ENCODE peak calls at places on chromosomes 7 and 10, in five cellular contexts. One of them, this sample, is unnamed.

GRCh38 chr10:19651549-19651948 is 164.7 kb upstream of the PLXDC2 start:
- DNase-seq in SK-N-SH: no peak
- DNase-seq in K562: no peak
- DNase-seq in GM12878: no peak
- DNase-seq in H1: no peak
- DNase-seq in this sample: no peak

GRCh38 chr10:52390388-52390787 is 76.3 kb downstream of the DKK1 start:
- DNase-seq in SK-N-SH: no peak
- DNase-seq in K562: no peak
- DNase-seq in GM12878: no peak
- DNase-seq in H1: no peak
- DNase-seq in this sample: no peak

GRCh38 chr10:4840151-4840550 is 14.1 kb downstream of the AKR1E2 start:
- DNase-seq in SK-N-SH: no peak
- DNase-seq in K562: no peak
- DNase-seq in GM12878: no peak
- DNase-seq in H1: no peak
- DNase-seq in this sample: no peak

GRCh38 chr7:124764847-124765400 is 668 bp downstream of the GPR37 start:
- DNase-seq in SK-N-SH: peak; percentile 74
- DNase-seq in K562: no peak
- DNase-seq in GM12878: no peak
- DNase-seq in H1: peak; percentile 75
- DNase-seq in this sample: no peak

GRCh38 chr10:52268790-52269189 is 45.3 kb upstream of the DKK1 start:
- DNase-seq in SK-N-SH: no peak
- DNase-seq in K562: no peak
- DNase-seq in GM12878: no peak
- DNase-seq in H1: no peak
- DNase-seq in this sample: no peak

GRCh38 chr10:93074137-93074596 is 474 bp downstream of the CYP26A1 start:
- DNase-seq in SK-N-SH: peak; percentile 71
- DNase-seq in K562: peak; percentile 33
- DNase-seq in GM12878: no peak
- DNase-seq in H1: no peak
- DNase-seq in this sample: no peak

GRCh38 chr10:90849956-90850749 is 7.7 kb downstream of the HTR7 start:
- DNase-seq in SK-N-SH: no peak
- DNase-seq in K562: no peak
- DNase-seq in GM12878: no peak
- DNase-seq in H1: no peak
- DNase-seq in this sample: no peak

GRCh38 chr7:126441745-126442144 is 811.0 kb downstream of the GRM8 start:
- DNase-seq in SK-N-SH: no peak
- DNase-seq in K562: no peak
- DNase-seq in GM12878: no peak
- DNase-seq in H1: no peak
- DNase-seq in this sample: no peak

GRCh38 chr7:106405697-106406141 is 120.9 kb upstream of the NAMPT start:
- DNase-seq in SK-N-SH: no peak
- DNase-seq in K562: no peak
- DNase-seq in GM12878: no peak
- DNase-seq in H1: no peak
- DNase-seq in this sample: no peak

GRCh38 chr10:88456730-88457129 is 126.4 kb downstream of the RNLS start:
- DNase-seq in SK-N-SH: no peak
- DNase-seq in K562: no peak
- DNase-seq in GM12878: no peak
- DNase-seq in H1: no peak
- DNase-seq in this sample: no peak

GRCh38 chr7:24732646-24733413 is 24.4 kb downstream of the GSDME start:
- DNase-seq in SK-N-SH: no peak
- DNase-seq in K562: no peak
- DNase-seq in GM12878: no peak
- DNase-seq in H1: no peak
- DNase-seq in this sample: no peak

GRCh38 chr10:49403363-49403762 is 7.5 kb upstream of the DRGX start:
- DNase-seq in SK-N-SH: no peak
- DNase-seq in K562: no peak
- DNase-seq in GM12878: no peak
- DNase-seq in H1: no peak
- DNase-seq in this sample: no peak

GRCh38 chr10:127424594-127425264 is 124.4 kb upstream of the NPS start:
- DNase-seq in SK-N-SH: peak; percentile 80
- DNase-seq in K562: no peak
- DNase-seq in GM12878: no peak
- DNase-seq in H1: no peak
- DNase-seq in this sample: no peak

GRCh38 chr10:13563481-13564445 is 23.0 kb upstream of the PRPF18 start:
- DNase-seq in SK-N-SH: no peak
- DNase-seq in K562: no peak
- DNase-seq in GM12878: no peak
- DNase-seq in H1: no peak
- DNase-seq in this sample: no peak

GRCh38 chr7:113015038-113015645 is 71.5 kb downstream of the GPR85 start:
- DNase-seq in SK-N-SH: peak; percentile 55
- DNase-seq in K562: no peak
- DNase-seq in GM12878: no peak
- DNase-seq in H1: no peak
- DNase-seq in this sample: peak; percentile 27

GRCh38 chr10:122678266-122678665 is 21.4 kb downstream of the C10orf120 start:
- DNase-seq in SK-N-SH: no peak
- DNase-seq in K562: no peak
- DNase-seq in GM12878: no peak
- DNase-seq in H1: no peak
- DNase-seq in this sample: no peak

GRCh38 chr10:93600861-93601773 is at the start of gene RBP4:
- DNase-seq in SK-N-SH: peak; percentile 73
- DNase-seq in K562: no peak
- DNase-seq in GM12878: no peak
- DNase-seq in H1: peak; percentile 56
- DNase-seq in this sample: no peak

GRCh38 chr10:78648256-78648860 is 420.4 kb upstream of the ZMIZ1 start:
- DNase-seq in SK-N-SH: no peak
- DNase-seq in K562: no peak
- DNase-seq in GM12878: no peak
- DNase-seq in H1: no peak
- DNase-seq in this sample: no peak

GRCh38 chr10:112934193-112934592 is 15.9 kb upstream of the TCF7L2 start:
- DNase-seq in SK-N-SH: no peak
- DNase-seq in K562: no peak
- DNase-seq in GM12878: no peak
- DNase-seq in H1: no peak
- DNase-seq in this sample: no peak

GRCh38 chr7:2613113-2613925 is 18.5 kb upstream of the TTYH3 start:
- DNase-seq in SK-N-SH: no peak
- DNase-seq in K562: no peak
- DNase-seq in GM12878: no peak
- DNase-seq in H1: no peak
- DNase-seq in this sample: no peak

GRCh38 chr10:127462643-127463295 is 86.3 kb upstream of the NPS start:
- DNase-seq in SK-N-SH: no peak
- DNase-seq in K562: no peak
- DNase-seq in GM12878: no peak
- DNase-seq in H1: no peak
- DNase-seq in this sample: no peak

GRCh38 chr7:40019558-40019957 is 69.5 kb downstream of the CDK13 start:
- DNase-seq in SK-N-SH: no peak
- DNase-seq in K562: no peak
- DNase-seq in GM12878: no peak
- DNase-seq in H1: no peak
- DNase-seq in this sample: no peak

GRCh38 chr7:140425718-140426117 is 21.9 kb downstream of the RAB19 start:
- DNase-seq in SK-N-SH: no peak
- DNase-seq in K562: no peak
- DNase-seq in GM12878: no peak
- DNase-seq in H1: no peak
- DNase-seq in this sample: no peak

GRCh38 chr7:27627146-27627545 is 35.5 kb downstream of the HIBADH start:
- DNase-seq in SK-N-SH: no peak
- DNase-seq in K562: no peak
- DNase-seq in GM12878: no peak
- DNase-seq in H1: no peak
- DNase-seq in this sample: no peak

GRCh38 chr10:131206136-131206995 is 105.2 kb downstream of the TCERG1L start:
- DNase-seq in SK-N-SH: no peak
- DNase-seq in K562: no peak
- DNase-seq in GM12878: no peak
- DNase-seq in H1: peak; percentile 27
- DNase-seq in this sample: no peak

GRCh38 chr10:15571570-15571969 is 148.2 kb downstream of the ITGA8 start:
- DNase-seq in SK-N-SH: no peak
- DNase-seq in K562: no peak
- DNase-seq in GM12878: no peak
- DNase-seq in H1: no peak
- DNase-seq in this sample: no peak

GRCh38 chr10:53827261-53827660 is 973.8 kb downstream of the PCDH15 start:
- DNase-seq in SK-N-SH: no peak
- DNase-seq in K562: no peak
- DNase-seq in GM12878: no peak
- DNase-seq in H1: no peak
- DNase-seq in this sample: no peak

GRCh38 chr7:82109288-82109687 is 334.3 kb downstream of the CACNA2D1 start:
- DNase-seq in SK-N-SH: no peak
- DNase-seq in K562: no peak
- DNase-seq in GM12878: no peak
- DNase-seq in H1: no peak
- DNase-seq in this sample: no peak

GRCh38 chr7:102426268-102427031 is 6.9 kb upstream of the ORAI2 start:
- DNase-seq in SK-N-SH: no peak
- DNase-seq in K562: no peak
- DNase-seq in GM12878: peak; percentile 89
- DNase-seq in H1: no peak
- DNase-seq in this sample: no peak

GRCh38 chr10:71138126-71138860 is 74.1 kb upstream of the UNC5B start:
- DNase-seq in SK-N-SH: no peak
- DNase-seq in K562: no peak
- DNase-seq in GM12878: no peak
- DNase-seq in H1: no peak
- DNase-seq in this sample: no peak

GRCh38 chr7:3922175-3922635 is 621.2 kb downstream of the SDK1 start:
- DNase-seq in SK-N-SH: peak; percentile 35
- DNase-seq in K562: peak; percentile 27
- DNase-seq in GM12878: no peak
- DNase-seq in H1: peak; percentile 49
- DNase-seq in this sample: peak; percentile 72

GRCh38 chr10:117616179-117616578 is 73.6 kb downstream of the EMX2 start:
- DNase-seq in SK-N-SH: no peak
- DNase-seq in K562: no peak
- DNase-seq in GM12878: peak; percentile 23
- DNase-seq in H1: no peak
- DNase-seq in this sample: no peak

GRCh38 chr10:124470544-124471449 is 9.2 kb downstream of the LHPP start:
- DNase-seq in SK-N-SH: no peak
- DNase-seq in K562: no peak
- DNase-seq in GM12878: no peak
- DNase-seq in H1: no peak
- DNase-seq in this sample: no peak

DNA sequence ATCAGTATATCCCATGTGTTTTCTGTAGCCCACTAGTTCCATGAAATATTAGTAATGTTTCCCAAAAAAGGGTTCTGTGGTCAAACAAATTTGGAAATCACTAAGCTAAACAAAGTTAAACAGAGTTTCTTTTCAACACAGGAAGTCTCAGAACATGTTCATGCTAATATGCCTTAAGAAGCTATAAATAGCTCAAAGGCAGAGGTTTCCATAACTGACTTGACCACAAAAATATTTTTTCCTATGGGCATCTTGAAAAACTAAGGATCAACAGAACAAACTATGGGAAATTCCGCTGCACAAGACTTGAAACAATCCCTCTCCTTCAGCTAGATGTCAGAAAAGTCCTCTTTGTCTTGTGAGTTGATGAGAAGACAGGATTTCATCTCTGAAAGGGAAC is 59.7 kb downstream of the SEM1 start:
- DNase-seq in SK-N-SH: no peak
- DNase-seq in K562: no peak
- DNase-seq in GM12878: no peak
- DNase-seq in H1: no peak
- DNase-seq in this sample: no peak
- TF ChIP-seq JUND in SK-N-SH: no peak
- TF ChIP-seq JUND in K562: no peak
- TF ChIP-seq JUND in GM12878: no peak
- TF ChIP-seq JUND in H1: no peak
- TF ChIP-seq JUND in this sample: no peak

DNA sequence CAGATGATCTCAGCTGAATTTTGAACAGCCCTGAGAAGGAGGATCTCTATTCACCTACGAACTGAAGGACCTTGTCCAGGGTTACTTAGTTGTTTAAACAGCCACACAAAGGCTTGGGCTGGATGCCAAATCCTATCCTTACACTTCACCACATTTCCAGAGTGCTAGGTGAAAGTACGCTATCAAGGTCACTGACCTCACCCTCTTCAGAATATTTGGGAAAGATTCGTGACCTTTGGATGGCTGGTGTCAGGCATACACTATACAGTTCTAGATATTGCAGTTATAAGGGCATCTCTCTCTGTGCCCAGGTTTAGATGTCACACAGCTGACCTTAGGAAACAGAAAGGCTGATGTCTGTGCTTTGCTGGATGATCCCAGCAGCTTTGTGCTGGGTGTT is 61.2 kb upstream of the ABLIM1 start:
- DNase-seq in SK-N-SH: no peak
- DNase-seq in K562: no peak
- DNase-seq in GM12878: no peak
- DNase-seq in H1: no peak
- DNase-seq in this sample: no peak
- H3K9me3 ChIP-seq in SK-N-SH: no peaks in the 10 kb centered on the region
- H3K9me3 ChIP-seq in K562: no peaks in the 10 kb centered on the region
- H3K9me3 ChIP-seq in GM12878: no peaks in the 10 kb centered on the region
- H3K9me3 ChIP-seq in H1: no peaks in the 10 kb centered on the region
- H3K9me3 ChIP-seq in this sample: no peaks in the 10 kb centered on the region

DNA sequence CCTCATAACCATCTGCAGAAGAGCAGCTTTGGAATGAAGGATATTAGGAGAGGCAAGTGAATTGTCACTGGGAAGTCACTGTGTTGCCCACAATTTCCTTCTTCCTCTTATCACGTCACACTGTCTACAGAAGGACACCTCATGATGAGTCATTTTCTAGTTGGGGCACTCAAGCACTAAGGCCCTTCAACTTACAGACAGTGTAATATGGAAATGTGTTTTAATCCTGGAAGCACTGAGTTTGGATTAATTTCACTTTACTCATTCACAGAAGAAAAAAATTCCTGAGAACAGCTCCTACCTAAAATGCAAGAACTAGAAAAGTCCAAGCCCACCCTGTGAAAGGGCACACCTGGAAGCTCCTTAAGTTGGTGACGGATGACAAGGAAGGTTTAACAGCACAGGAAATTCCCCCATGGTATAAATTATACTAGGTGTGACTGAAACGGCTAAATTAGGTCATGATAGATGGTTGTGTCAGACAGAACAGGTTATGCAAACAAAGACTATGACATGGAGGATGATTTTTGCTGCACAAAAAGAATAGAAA is 56.6 kb downstream of the PARD3 start:
- DNase-seq in SK-N-SH: no peak
- DNase-seq in K562: peak; percentile 39
- DNase-seq in GM12878: peak; percentile 34
- DNase-seq in H1: no peak
- DNase-seq in this sample: peak; percentile 95
- TF ChIP-seq JUND in SK-N-SH: peak; percentile 90
- TF ChIP-seq JUND in K562: peak; percentile 96
- TF ChIP-seq JUND in GM12878: no peak
- TF ChIP-seq JUND in H1: no peak
- TF ChIP-seq JUND in this sample: peak; percentile 95

GRCh38 chr10:82402901-82403300 is 527.9 kb downstream of the NRG3 start:
- DNase-seq in SK-N-SH: no peak
- DNase-seq in K562: no peak
- DNase-seq in GM12878: no peak
- DNase-seq in H1: no peak
- DNase-seq in this sample: no peak
- H3K9me3 ChIP-seq in SK-N-SH: no peaks in the 10 kb centered on the region
- H3K9me3 ChIP-seq in K562: no peaks in the 10 kb centered on the region
- H3K9me3 ChIP-seq in GM12878: no peaks in the 10 kb centered on the region
- H3K9me3 ChIP-seq in H1: no peaks in the 10 kb centered on the region
- H3K9me3 ChIP-seq in this sample: peaks cover 6% of the 10 kb centered on the region